ENCODE peak calls at places on chromosomes 13 and 19, in five cellular contexts. One of them, this sample, is unnamed.

GRCh38 chr13:31090921-31091624 is 70.6 kb downstream of the HSPH1 start:
- DNase-seq in ovary: no peak
- DNase-seq in effector memory CD4-positive, alpha-beta T cell: no peak
- DNase-seq in uterus: no peak
- DNase-seq in GM23338: no peak
- DNase-seq in this sample: no peak

GRCh38 chr19:35936738-35937268 is 629 bp downstream of the LRFN3 start:
- DNase-seq in GM23338: peak; percentile 17
- DNase-seq in ovary: no peak
- DNase-seq in effector memory CD4-positive, alpha-beta T cell: no peak
- DNase-seq in uterus: no peak
- DNase-seq in this sample: no peak

GRCh38 chr13:22915442-22916082 is 265.2 kb upstream of the SGCG start:
- DNase-seq in GM23338: peak; percentile 84
- DNase-seq in ovary: peak; percentile 75
- DNase-seq in uterus: peak; percentile 66
- DNase-seq in effector memory CD4-positive, alpha-beta T cell: no peak
- DNase-seq in this sample: peak; percentile 1

GRCh38 chr19:1248454-1249297 is at the start of gene MIDN:
- DNase-seq in effector memory CD4-positive, alpha-beta T cell: peak; percentile 78
- DNase-seq in uterus: peak; percentile 87
- DNase-seq in ovary: peak; percentile 96
- DNase-seq in GM23338: peak; percentile 90
- DNase-seq in this sample: peak; percentile 96

GRCh38 chr19:2294377-2295335 is 12.7 kb upstream of the PEAK3 start:
- DNase-seq in GM23338: no peak
- DNase-seq in ovary: no peak
- DNase-seq in effector memory CD4-positive, alpha-beta T cell: no peak
- DNase-seq in uterus: peak; percentile 70
- DNase-seq in this sample: no peak

GRCh38 chr19:55467236-55468053 is 2.9 kb upstream of the C19orf85 start:
- DNase-seq in GM23338: peak; percentile 80
- DNase-seq in ovary: peak; percentile 88
- DNase-seq in effector memory CD4-positive, alpha-beta T cell: no peak
- DNase-seq in uterus: peak; percentile 79
- DNase-seq in this sample: no peak

GRCh38 chr13:46121033-46121432 is 16.2 kb upstream of the CPB2 start:
- DNase-seq in effector memory CD4-positive, alpha-beta T cell: no peak
- DNase-seq in GM23338: no peak
- DNase-seq in uterus: no peak
- DNase-seq in ovary: no peak
- DNase-seq in this sample: no peak

GRCh38 chr13:31686660-31687430 is 52.5 kb upstream of the RXFP2 start:
- DNase-seq in ovary: no peak
- DNase-seq in uterus: no peak
- DNase-seq in effector memory CD4-positive, alpha-beta T cell: no peak
- DNase-seq in GM23338: no peak
- DNase-seq in this sample: no peak

GRCh38 chr19:5961969-5962945 is 15.7 kb downstream of the RANBP3 start:
- DNase-seq in uterus: no peak
- DNase-seq in ovary: no peak
- DNase-seq in GM23338: no peak
- DNase-seq in effector memory CD4-positive, alpha-beta T cell: peak; percentile 75
- DNase-seq in this sample: no peak

GRCh38 chr19:17671906-17672305 is 16.2 kb downstream of the UNC13A start:
- DNase-seq in uterus: no peak
- DNase-seq in ovary: no peak
- DNase-seq in GM23338: peak; percentile 87
- DNase-seq in effector memory CD4-positive, alpha-beta T cell: no peak
- DNase-seq in this sample: no peak

GRCh38 chr13:112900691-112901091 is 68.3 kb upstream of the MCF2L start:
- DNase-seq in ovary: no peak
- DNase-seq in uterus: no peak
- DNase-seq in GM23338: no peak
- DNase-seq in effector memory CD4-positive, alpha-beta T cell: no peak
- DNase-seq in this sample: no peak

GRCh38 chr13:48412100-48412556 is 785 bp downstream of the LPAR6 start:
- DNase-seq in effector memory CD4-positive, alpha-beta T cell: no peak
- DNase-seq in GM23338: peak; percentile 22
- DNase-seq in uterus: no peak
- DNase-seq in ovary: no peak
- DNase-seq in this sample: peak; percentile 27
- H3K4me3 ChIP-seq in effector memory CD4-positive, alpha-beta T cell: peak overlapping the region; percentile 80
- H3K4me3 ChIP-seq in GM23338: peak overlapping the region; percentile 36
- H3K4me3 ChIP-seq in uterus: peak overlapping the region; percentile 49
- H3K4me3 ChIP-seq in ovary: peak overlapping the region; percentile 44
- H3K4me3 ChIP-seq in this sample: peak overlapping the region; percentile 40

DNA sequence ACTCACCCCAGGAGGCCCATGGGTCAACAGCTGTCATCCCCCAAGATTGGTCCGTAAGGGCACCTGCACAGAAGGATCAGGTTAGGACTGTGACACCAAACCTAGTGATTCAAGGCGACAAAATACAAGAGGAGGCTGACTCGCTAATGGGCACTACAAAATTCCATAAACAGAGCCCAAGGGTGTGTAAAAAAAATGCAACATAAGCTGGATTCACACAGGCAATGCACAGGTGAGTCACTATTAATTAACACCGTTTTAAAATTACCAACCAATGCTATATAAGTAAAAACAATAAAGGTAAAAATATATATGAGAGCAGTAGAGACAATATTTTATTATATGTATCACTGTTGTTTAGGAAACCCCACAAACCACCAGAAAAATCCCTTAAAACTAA is 1.9 kb downstream of the ZNF606 start:
- DNase-seq in uterus: no peak
- DNase-seq in ovary: no peak
- DNase-seq in effector memory CD4-positive, alpha-beta T cell: no peak
- DNase-seq in GM23338: no peak
- DNase-seq in this sample: no peak
- H3K4me3 ChIP-seq in uterus: no peak overlapping the region
- H3K4me3 ChIP-seq in ovary: no peak overlapping the region
- H3K4me3 ChIP-seq in effector memory CD4-positive, alpha-beta T cell: no peak overlapping the region
- H3K4me3 ChIP-seq in GM23338: peak overlapping the region; percentile 92
- H3K4me3 ChIP-seq in this sample: no peak overlapping the region

DNA sequence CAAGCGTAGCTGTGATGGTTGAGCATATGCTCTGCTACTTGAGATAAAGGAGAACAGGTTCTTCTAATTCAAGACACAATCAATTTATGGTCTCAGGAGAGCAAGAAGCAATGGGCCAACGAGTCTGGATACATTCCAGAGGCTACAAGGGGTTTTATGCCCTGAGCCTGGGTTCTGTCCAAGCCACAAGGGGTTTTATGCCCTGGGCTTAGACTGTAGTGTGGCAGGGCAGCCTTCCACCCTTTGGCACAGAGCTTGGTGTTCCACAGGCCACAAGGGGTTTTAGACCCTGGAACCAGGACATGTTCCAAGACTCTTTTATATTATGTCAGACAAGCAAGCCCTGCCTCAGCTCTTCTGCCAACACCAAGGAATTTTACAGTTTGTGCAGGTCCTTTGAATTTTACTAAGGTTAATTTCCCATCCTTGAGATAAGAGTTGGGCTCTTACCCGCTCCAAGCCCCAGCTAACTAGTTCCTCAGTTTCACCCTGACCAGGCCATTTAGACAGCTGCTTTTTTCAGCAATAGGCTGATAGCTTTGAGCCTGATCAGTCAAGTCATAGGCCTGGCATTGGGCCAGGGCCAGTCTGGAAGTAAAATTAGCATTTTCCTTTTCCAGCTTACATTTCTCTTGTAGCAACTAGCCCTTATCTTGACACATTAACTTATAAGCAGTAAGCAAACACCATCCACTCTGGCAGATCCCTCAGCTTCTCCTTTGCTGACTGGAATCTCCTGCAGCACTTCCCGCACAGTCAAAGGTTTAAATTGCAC is 95.0 kb downstream of the ZNF737 start:
- DNase-seq in GM23338: no peak
- DNase-seq in effector memory CD4-positive, alpha-beta T cell: no peak
- DNase-seq in ovary: peak; percentile 37
- DNase-seq in uterus: no peak
- DNase-seq in this sample: no peak
- H3K4me3 ChIP-seq in GM23338: no peak overlapping the region
- H3K4me3 ChIP-seq in effector memory CD4-positive, alpha-beta T cell: no peak overlapping the region
- H3K4me3 ChIP-seq in ovary: no peak overlapping the region
- H3K4me3 ChIP-seq in uterus: no peak overlapping the region
- H3K4me3 ChIP-seq in this sample: no peak overlapping the region

GRCh38 chr13:99657848-99658265 is 156.6 kb downstream of the TM9SF2 start:
- DNase-seq in effector memory CD4-positive, alpha-beta T cell: peak; percentile 10
- DNase-seq in uterus: peak; percentile 35
- DNase-seq in GM23338: peak; percentile 73
- DNase-seq in ovary: peak; percentile 43
- DNase-seq in this sample: no peak
- H3K4me3 ChIP-seq in effector memory CD4-positive, alpha-beta T cell: peak overlapping the region; percentile 38
- H3K4me3 ChIP-seq in uterus: peak overlapping the region; percentile 39
- H3K4me3 ChIP-seq in GM23338: peak overlapping the region; percentile 41
- H3K4me3 ChIP-seq in ovary: peak overlapping the region; percentile 48
- H3K4me3 ChIP-seq in this sample: no peak overlapping the region

DNA sequence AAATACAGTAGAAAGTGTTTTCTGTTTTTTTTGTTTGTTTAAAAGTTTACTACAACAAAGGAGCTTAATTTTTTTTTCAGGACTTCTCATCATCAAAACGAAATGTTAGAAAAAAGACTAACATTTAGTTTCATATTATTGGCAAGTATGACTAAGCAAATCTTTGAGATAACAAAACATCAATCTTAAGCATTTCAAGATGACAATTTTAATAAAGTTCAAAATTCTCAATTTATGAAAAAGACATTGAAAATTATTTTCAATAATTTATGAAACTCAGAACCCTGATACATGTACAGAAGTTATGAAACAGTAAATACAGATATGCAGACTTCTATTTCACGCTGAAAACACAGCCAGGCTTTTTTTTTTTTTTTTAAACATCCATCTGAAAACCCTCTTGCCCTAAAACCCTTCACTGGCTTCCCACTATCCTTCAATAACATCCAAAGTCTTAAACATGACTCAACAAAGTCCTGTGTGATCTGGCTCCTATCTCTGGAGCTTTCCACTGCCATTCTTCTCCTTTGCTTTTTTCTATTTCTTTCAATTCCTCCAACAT is 3.9 kb downstream of the RBM26 start:
- DNase-seq in uterus: no peak
- DNase-seq in effector memory CD4-positive, alpha-beta T cell: no peak
- DNase-seq in ovary: no peak
- DNase-seq in GM23338: no peak
- DNase-seq in this sample: no peak
- H3K4me3 ChIP-seq in uterus: no peak overlapping the region
- H3K4me3 ChIP-seq in effector memory CD4-positive, alpha-beta T cell: no peak overlapping the region
- H3K4me3 ChIP-seq in ovary: no peak overlapping the region
- H3K4me3 ChIP-seq in GM23338: peak overlapping the region; percentile 92
- H3K4me3 ChIP-seq in this sample: no peak overlapping the region

GRCh38 chr13:25468330-25469178 is 96.8 kb downstream of the ATP8A2 start:
- DNase-seq in GM23338: peak; percentile 73
- DNase-seq in effector memory CD4-positive, alpha-beta T cell: no peak
- DNase-seq in uterus: no peak
- DNase-seq in ovary: no peak
- DNase-seq in this sample: no peak
- H3K4me3 ChIP-seq in GM23338: peak overlapping the region; percentile 71
- H3K4me3 ChIP-seq in effector memory CD4-positive, alpha-beta T cell: no peak overlapping the region
- H3K4me3 ChIP-seq in uterus: no peak overlapping the region
- H3K4me3 ChIP-seq in ovary: no peak overlapping the region
- H3K4me3 ChIP-seq in this sample: no peak overlapping the region

This sample was measured in SJSA1.